ENCODE peak calls at places on chromosomes 16 and 17, in nine cellular contexts. L is tibial artery, D is keratinocyte, H is brain microvascular endothelial cell, B is A549, M is stomach, P is breast epithelium, C is foreskin keratinocyte, V is hepatocyte. G is an unnamed sample.

GRCh38 chr16:15041260-15042011 is 14.4 kb downstream of the NTAN1 start:
- DNase-seq in B (no peak), L (peak; percentile 87), V (no peak), P (peak; percentile 71), M (peak; percentile 78), D (no peak), H (peak; percentile 26), C (no peak), G (no peak)

GRCh38 chr17:74566132-74566753 is 1.1 kb downstream of the CD300H start:
- DNase-seq in C (no peak), V (peak; percentile 61), L (peak; percentile 35), P (no peak), M (peak; percentile 28), H (no peak), D (no peak), B (peak; percentile 51), G (peak; percentile 48)

GRCh38 chr16:20023190-20023589 is 50.5 kb downstream of the GPR139 start:
- DNase-seq in V (peak; percentile 45), M (no peak), P (no peak), H (peak; percentile 2), C (no peak), L (no peak), B (no peak), D (no peak), G (peak; percentile 11)

GRCh38 chr16:46922239-46922638 is 38.1 kb downstream of the GPT2 start:
- DNase-seq in M (peak; percentile 72), L (no peak), V (no peak), P (no peak), C (no peak), H (no peak), D (no peak), B (no peak), G (no peak)

GRCh38 chr17:47810901-47811635 is 10.5 kb downstream of the OSBPL7 start:
- DNase-seq in H (no peak), V (no peak), C (no peak), P (no peak), L (no peak), M (peak; percentile 54), B (no peak), D (no peak), G (no peak)

GRCh38 chr17:65488665-65489064 is 72.8 kb downstream of the AXIN2 start:
- DNase-seq in C (no peak), B (no peak), M (no peak), D (no peak), P (no peak), H (no peak), V (no peak), L (no peak), G (no peak)

GRCh38 chr17:77523562-77523961 is 382.8 kb downstream of the SEC14L1 start:
- DNase-seq in C (no peak), H (no peak), M (no peak), V (no peak), D (no peak), P (no peak), L (no peak), B (no peak), G (no peak)

GRCh38 chr17:42586514-42587230 is 9.1 kb upstream of the PSMC3IP start:
- DNase-seq in H (no peak), P (no peak), B (no peak), L (no peak), C (peak; percentile 90), M (no peak), D (no peak), V (no peak), G (no peak)

GRCh38 chr17:63838586-63839184 is 3.8 kb downstream of the SMARCD2 start:
- DNase-seq in M (peak; percentile 94), L (peak; percentile 98), C (no peak), D (peak; percentile 33), V (peak; percentile 64), H (no peak), P (peak; percentile 96), B (no peak), G (peak; percentile 51)

GRCh38 chr17:44038604-44039007 is 23.8 kb upstream of the TMEM101 start:
- DNase-seq in P (no peak), M (no peak), V (peak; percentile 44), B (no peak), H (no peak), D (no peak), C (no peak), L (no peak), G (no peak)

GRCh38 chr16:89404561-89404960 is 85.8 kb downstream of the ANKRD11 start:
- DNase-seq in B (no peak), H (no peak), L (no peak), V (no peak), D (no peak), C (peak; percentile 43), P (no peak), M (peak; percentile 51), G (no peak)

GRCh38 chr16:20611975-20612471 is 35.9 kb upstream of the ACSM2B start:
- DNase-seq in H (no peak), M (peak; percentile 75), B (no peak), C (no peak), D (no peak), P (no peak), L (peak; percentile 44), V (no peak), G (no peak)

GRCh38 chr17:4529533-4530152 is 25.5 kb downstream of the MYBBP1A start:
- DNase-seq in P (no peak), B (no peak), D (no peak), V (no peak), C (no peak), M (no peak), L (no peak), H (no peak), G (no peak)

GRCh38 chr17:38564869-38565268 is 40.9 kb downstream of the SRCIN1 start:
- DNase-seq in M (no peak), B (no peak), V (no peak), H (no peak), C (no peak), P (no peak), D (no peak), L (no peak), G (no peak)

GRCh38 chr17:40608061-40608581 is 39.5 kb downstream of the SMARCE1 start:
- DNase-seq in M (no peak), C (no peak), H (no peak), B (no peak), D (no peak), P (no peak), L (no peak), V (no peak), G (no peak)

GRCh38 chr16:89246903-89247733 is 29.6 kb downstream of the ZNF778 start:
- DNase-seq in V (peak; percentile 97), C (no peak), L (peak; percentile 64), P (peak; percentile 69), B (peak; percentile 82), H (peak; percentile 55), M (peak; percentile 94), D (peak; percentile 59), G (peak; percentile 83)

GRCh38 chr17:49552070-49552751 is 23.5 kb upstream of the NXPH3 start:
- DNase-seq in B (no peak), M (no peak), V (peak; percentile 3), D (no peak), P (no peak), H (no peak), L (no peak), C (no peak), G (no peak)

GRCh38 chr16:84228321-84228838 is 11.4 kb downstream of the KCNG4 start:
- DNase-seq in B (peak; percentile 93), L (peak; percentile 86), C (no peak), M (no peak), D (no peak), H (peak; percentile 82), P (peak; percentile 27), V (peak; percentile 64), G (peak; percentile 53)

DNA sequence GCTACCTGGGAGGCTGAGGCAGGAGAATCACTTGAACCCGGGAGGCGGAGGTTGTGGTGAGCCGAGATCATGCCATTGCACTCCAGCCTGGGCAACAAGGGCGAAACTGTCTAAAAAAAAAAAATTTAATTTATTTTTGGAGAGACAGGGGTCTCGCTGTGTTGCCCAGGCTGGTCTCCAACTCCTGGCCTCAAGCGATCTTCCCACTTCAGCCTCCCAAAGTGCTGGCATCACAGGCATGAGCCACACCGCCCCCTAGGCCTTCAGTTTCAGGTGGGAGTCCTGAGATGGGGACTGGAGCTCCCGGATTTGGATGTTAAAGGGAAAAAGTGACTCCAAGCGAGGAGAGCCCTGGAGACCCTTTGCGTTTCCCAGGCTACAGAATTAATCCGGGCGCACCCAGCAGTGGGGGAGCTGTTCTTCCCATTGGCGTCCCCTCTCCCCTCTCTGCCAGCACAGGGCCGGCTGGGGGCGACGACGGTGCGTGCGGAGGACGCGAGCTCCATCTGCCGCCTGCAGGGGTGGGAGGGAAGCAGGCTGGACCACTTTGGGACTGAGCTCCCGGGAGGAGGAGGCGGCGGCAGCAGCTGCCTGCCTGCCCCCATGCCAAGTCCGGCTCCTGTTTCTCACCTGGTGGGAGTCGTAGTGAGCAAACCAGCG is 49.3 kb upstream of the USP7 start:
- DNase-seq in M (no peak), C (no peak), H (no peak), L (no peak), D (no peak), V (peak; percentile 34), P (no peak), B (no peak), G (no peak)
- TF ChIP-seq CTCF in M (no peak), C (peak; percentile 38), H (peak; percentile 54), L (no peak), D (no peak), V (peak; percentile 35), P (no peak), B (no peak), G (no peak)

GRCh38 chr16:68592466-68593337 is 52.4 kb upstream of the CDH3 start:
- DNase-seq in B (no peak), D (no peak), H (peak; percentile 12), L (no peak), V (no peak), P (no peak), M (no peak), C (no peak), G (no peak)
- TF ChIP-seq CTCF in B (no peak), D (peak; percentile 29), H (peak; percentile 40), L (no peak), V (peak; percentile 23), P (no peak), M (no peak), C (peak; percentile 61), G (no peak)

DNA sequence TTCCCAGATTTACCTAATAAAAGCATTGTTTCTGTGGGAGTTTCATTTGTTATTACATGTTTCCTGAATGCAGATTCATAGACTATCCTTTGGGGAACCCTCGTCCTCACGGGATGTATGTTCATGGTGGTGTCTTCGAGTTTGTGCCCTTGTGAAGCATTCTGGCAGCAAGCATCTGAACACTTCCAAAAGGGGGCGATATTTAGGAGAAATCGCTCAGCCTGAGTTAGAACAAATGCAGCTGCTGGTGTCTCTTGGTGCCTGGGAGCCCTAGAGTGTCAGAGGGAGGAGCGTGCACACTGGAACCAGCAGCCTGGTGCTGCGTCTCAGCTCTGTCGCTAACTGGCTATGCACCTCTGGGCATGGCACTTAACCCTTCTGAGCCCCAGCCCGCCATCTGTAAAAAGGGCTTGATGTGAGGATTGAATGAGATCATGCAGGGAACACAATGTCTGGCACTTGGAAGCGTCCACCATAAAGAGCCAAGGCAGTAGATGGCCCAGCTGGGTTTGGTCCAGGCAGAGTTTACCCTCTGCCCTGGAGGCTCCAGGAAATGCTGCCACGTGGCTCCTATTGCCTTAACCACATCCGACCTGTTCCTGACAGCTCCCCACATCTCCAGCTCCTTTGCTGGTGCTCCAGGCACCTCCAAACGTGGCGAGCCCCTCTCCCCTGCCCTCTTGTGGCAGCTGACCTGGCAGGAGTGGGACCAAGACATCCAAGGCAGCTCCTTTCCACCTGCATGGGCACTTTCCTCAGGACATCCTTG is 25.0 kb upstream of the C16orf78 start:
- DNase-seq in M (no peak), B (no peak), D (no peak), V (no peak), C (no peak), P (no peak), L (no peak), H (no peak), G (no peak)
- TF ChIP-seq CTCF in M (no peak), B (no peak), D (peak; percentile 22), V (no peak), C (peak; percentile 7), P (no peak), L (no peak), H (no peak), G (no peak)

GRCh38 chr16:5025171-5025632 is 8.5 kb downstream of the NAGPA start:
- DNase-seq in C (no peak), L (no peak), B (peak; percentile 49), M (peak; percentile 49), H (no peak), V (no peak), P (no peak), D (no peak), G (peak; percentile 28)
- TF ChIP-seq CTCF in C (peak; percentile 44), L (no peak), B (peak; percentile 19), M (no peak), H (peak; percentile 68), V (peak; percentile 13), P (no peak), D (no peak), G (peak; percentile 11)